ENCODE peak calls at places on chromosomes 6 and 20, in nine cellular contexts. P is NCI-H1694 treated with DMSO at 0.1 percent for 48 hours; Y is activated T-cell treated with anti-CD3 and anti-CD28 coated beads for 24 hours; H is cerebellar cortex; B is MM.1S; Q is stimulated activated naive CD8-positive, alpha-beta T cell treated with anti-CD3 and anti-CD28 coated beads, Interleukin-15, amount 100 ng/mL, for 72 hours; L is H1; D is astrocyte of the cerebellum; W is GM20000. M is an unnamed sample.

GRCh38 chr6:135837735-135838449 is 13.6 kb upstream of the PDE7B start:
- DNase-seq in P (no peak), Y (no peak), H (no peak), B (no peak), Q (no peak), L (no peak), D (no peak), W (no peak), M (no peak)

GRCh38 chr20:19301142-19301541 is 88.7 kb downstream of the SLC24A3 start:
- DNase-seq in P (no peak), Y (no peak), H (no peak), B (no peak), Q (no peak), L (no peak), D (no peak), W (no peak), M (no peak)

GRCh38 chr20:9392892-9393857 is 121.2 kb upstream of the LAMP5 start:
- DNase-seq in P (peak), Y (no peak), H (peak), B (peak), Q (no peak), L (peak), D (peak), W (peak), M (no peak)

GRCh38 chr6:117233146-117233545 is 32.2 kb upstream of the VGLL2 start:
- DNase-seq in P (no peak), Y (no peak), H (no peak), B (no peak), Q (no peak), L (no peak), D (peak), W (no peak), M (no peak)

GRCh38 chr20:61218886-61219480 is 33.1 kb upstream of the CDH4 start:
- DNase-seq in P (no peak), Y (no peak), H (no peak), B (no peak), Q (no peak), L (no peak), D (no peak), W (no peak), M (no peak)

GRCh38 chr6:39396854-39397253 is 74.4 kb upstream of the KCNK16 start:
- DNase-seq in P (no peak), Y (no peak), H (no peak), B (no peak), Q (no peak), L (no peak), D (no peak), W (no peak), M (no peak)

GRCh38 chr6:38153511-38153910 is 334.0 kb downstream of the ZFAND3 start:
- DNase-seq in P (no peak), Y (no peak), H (no peak), B (no peak), Q (no peak), L (no peak), D (no peak), W (no peak), M (no peak)

GRCh38 chr20:25058051-25058796 is at the start of gene ACSS1:
- DNase-seq in P (no peak), Y (peak), H (no peak), B (peak), Q (peak), L (no peak), D (no peak), W (peak), M (no peak)

GRCh38 chr6:123888779-123889513 is 85.3 kb downstream of the NKAIN2 start:
- DNase-seq in P (no peak), Y (no peak), H (peak), B (peak), Q (no peak), L (no peak), D (no peak), W (no peak), M (no peak)

GRCh38 chr6:31308050-31308844 is 36.4 kb upstream of the HLA-C start:
- DNase-seq in P (no peak), Y (peak), H (peak), B (peak), Q (peak), L (peak), D (no peak), W (peak), M (no peak)

GRCh38 chr6:158627168-158627939 is 17.2 kb downstream of the DYNLT1 start:
- DNase-seq in P (no peak), Y (no peak), H (no peak), B (no peak), Q (no peak), L (no peak), D (no peak), W (no peak), M (no peak)

GRCh38 chr6:11810039-11810541 is 31.5 kb upstream of the ADTRP start:
- DNase-seq in P (no peak), Y (no peak), H (peak), B (no peak), Q (no peak), L (no peak), D (peak), W (no peak), M (peak)

GRCh38 chr6:79450984-79451383 is 86.2 kb downstream of the LCA5 start:
- DNase-seq in P (no peak), Y (no peak), H (no peak), B (no peak), Q (no peak), L (no peak), D (no peak), W (no peak), M (no peak)

GRCh38 chr6:73180718-73181619 is 44.3 kb downstream of the KHDC1L start:
- DNase-seq in P (peak), Y (no peak), H (peak), B (peak), Q (peak), L (no peak), D (peak), W (peak), M (peak)

GRCh38 chr6:105793132-105793531 is 293.0 kb upstream of the PRDM1 start:
- DNase-seq in P (no peak), Y (no peak), H (peak), B (peak), Q (no peak), L (no peak), D (no peak), W (no peak), M (no peak)

GRCh38 chr20:43948455-43948854 is 33.8 kb downstream of the TOX2 start:
- DNase-seq in P (no peak), Y (no peak), H (no peak), B (no peak), Q (no peak), L (no peak), D (no peak), W (no peak), M (no peak)

GRCh38 chr6:32079566-32080290 is 29.4 kb downstream of the TNXB start:
- DNase-seq in P (no peak), Y (no peak), H (no peak), B (no peak), Q (no peak), L (no peak), D (no peak), W (no peak), M (no peak)

GRCh38 chr6:113190170-113190569 is 667.0 kb upstream of the MARCKS start:
- DNase-seq in P (no peak), Y (no peak), H (no peak), B (no peak), Q (no peak), L (no peak), D (no peak), W (no peak), M (no peak)

GRCh38 chr6:161151660-161152526 is 122.0 kb downstream of the AGPAT4 start:
- DNase-seq in P (no peak), Y (no peak), H (no peak), B (no peak), Q (no peak), L (no peak), D (no peak), W (no peak), M (no peak)

GRCh38 chr6:61203966-61204496 is 1082.0 kb downstream of the KHDRBS2 start:
- DNase-seq in P (no peak), Y (no peak), H (no peak), B (peak), Q (no peak), L (no peak), D (no peak), W (no peak), M (no peak)

GRCh38 chr20:20212675-20213096 is 155.2 kb upstream of the INSM1 start:
- DNase-seq in P (peak), Y (no peak), H (no peak), B (no peak), Q (no peak), L (no peak), D (no peak), W (no peak), M (no peak)

GRCh38 chr6:20582586-20583446 is 48.6 kb downstream of the CDKAL1 start:
- DNase-seq in P (no peak), Y (no peak), H (no peak), B (no peak), Q (no peak), L (no peak), D (no peak), W (peak), M (no peak)

GRCh38 chr6:56445818-56446217 is 196.9 kb downstream of the DST start:
- DNase-seq in P (no peak), Y (no peak), H (no peak), B (no peak), Q (no peak), L (no peak), D (no peak), W (no peak), M (no peak)

GRCh38 chr6:128252293-128253176 is 267.9 kb downstream of the PTPRK start:
- DNase-seq in P (no peak), Y (peak), H (no peak), B (no peak), Q (peak), L (no peak), D (no peak), W (no peak), M (no peak)

GRCh38 chr6:127148511-127148910 is 30.0 kb downstream of the RSPO3 start:
- DNase-seq in P (no peak), Y (no peak), H (peak), B (no peak), Q (no peak), L (no peak), D (no peak), W (no peak), M (no peak)

M was measured in brain pericyte.